ENCODE peak calls at places on chromosomes 3 and 15, in seven cellular contexts. O is Calu3, F is amniotic stem cell, W is HepG2, S is T-cell, Y is RKO, Q is mucosa of gallbladder. D is an unnamed sample.

GRCh38 chr3:107850681-107851080 is 240.2 kb downstream of the CD47 start:
- DNase-seq in O (no peak), F (no peak), W (peak), S (no peak), Y (no peak), Q (no peak), D (no peak)

GRCh38 chr3:165642761-165643432 is 194.3 kb downstream of the BCHE start:
- DNase-seq in O (peak), F (peak), W (no peak), S (no peak), Y (peak), Q (peak), D (no peak)

GRCh38 chr3:139887431-139887830 is 47.6 kb upstream of the CLSTN2 start:
- DNase-seq in O (no peak), F (no peak), W (no peak), S (no peak), Y (no peak), Q (no peak), D (no peak)

GRCh38 chr3:108131105-108131794 is 40.4 kb upstream of the CD47 start:
- DNase-seq in O (no peak), F (peak), W (no peak), S (no peak), Y (peak), Q (no peak), D (no peak)

GRCh38 chr3:133037440-133037839 is 751 bp upstream of the TMEM108 start:
- DNase-seq in O (no peak), F (no peak), W (no peak), S (no peak), Y (no peak), Q (no peak), D (no peak)

GRCh38 chr15:52105856-52106255 is 6.7 kb downstream of the BCL2L10 start:
- DNase-seq in O (no peak), F (no peak), W (no peak), S (no peak), Y (no peak), Q (no peak), D (no peak)

GRCh38 chr3:148879256-148879655 is 14.2 kb downstream of the CPA3 start:
- DNase-seq in O (no peak), F (no peak), W (no peak), S (no peak), Y (no peak), Q (no peak), D (no peak)

GRCh38 chr3:149581681-149582349 is 76.0 kb downstream of the WWTR1 start:
- DNase-seq in O (peak), F (peak), W (no peak), S (no peak), Y (peak), Q (peak), D (no peak)

GRCh38 chr3:7610634-7611033 is 749.7 kb downstream of the GRM7 start:
- DNase-seq in O (no peak), F (no peak), W (no peak), S (no peak), Y (no peak), Q (no peak), D (no peak)

GRCh38 chr3:110969229-110970211 is 102.1 kb upstream of the NECTIN3 start:
- DNase-seq in O (no peak), F (no peak), W (no peak), S (no peak), Y (no peak), Q (no peak), D (no peak)

GRCh38 chr15:35720984-35721383 is 175.0 kb upstream of the DPH6 start:
- DNase-seq in O (no peak), F (no peak), W (no peak), S (no peak), Y (no peak), Q (no peak), D (no peak)

GRCh38 chr3:42369832-42370231 is 40.6 kb downstream of the LYZL4 start:
- DNase-seq in O (no peak), F (no peak), W (no peak), S (no peak), Y (no peak), Q (no peak), D (no peak)

GRCh38 chr3:127803619-127804018 is 18.7 kb downstream of the MGLL start:
- DNase-seq in O (no peak), F (peak), W (no peak), S (no peak), Y (peak), Q (no peak), D (no peak)

GRCh38 chr3:136919799-136920580 is 37.8 kb upstream of the IL20RB start:
- DNase-seq in O (no peak), F (no peak), W (no peak), S (no peak), Y (no peak), Q (no peak), D (no peak)

GRCh38 chr3:106212658-106213222 is 343.9 kb upstream of the CBLB start:
- DNase-seq in O (no peak), F (no peak), W (no peak), S (no peak), Y (no peak), Q (no peak), D (no peak)

GRCh38 chr3:42552830-42553229 is 28.9 kb downstream of the SEC22C start:
- DNase-seq in O (no peak), F (no peak), W (no peak), S (no peak), Y (no peak), Q (no peak), D (no peak)

D was measured in activated gamma-delta T cell treated with anti-CD3 and anti-CD28 coated beads, Interleukin-2, amount 50 U/mL, for 16 hours.